ENCODE peak calls at places on chromosomes 13 and 19, in six cellular contexts. S is breast epithelium, O is skeletal muscle cell, X is pancreas, J is heart left ventricle, C is AG09309. Y is an unnamed sample.

GRCh38 chr13:33379597-33379996 is 94.0 kb upstream of the STARD13 start:
- DNase-seq in S (no peak), O (no peak), X (peak; percentile 58), J (no peak), C (no peak), Y (no peak)

GRCh38 chr13:21324793-21325192 is 134.3 kb downstream of the ZDHHC20 start:
- DNase-seq in S (no peak), O (no peak), X (no peak), J (no peak), C (no peak), Y (no peak)

GRCh38 chr13:113654591-113655357 is 3.2 kb downstream of the ATP4B start:
- DNase-seq in S (peak; percentile 39), O (no peak), X (no peak), J (peak; percentile 5), C (no peak), Y (peak; percentile 13)

GRCh38 chr13:46213242-46213641 is 1.5 kb downstream of the LRRC63 start:
- DNase-seq in S (no peak), O (no peak), X (no peak), J (no peak), C (no peak), Y (no peak)

GRCh38 chr19:33156354-33156753 is 24.4 kb downstream of the WDR88 start:
- DNase-seq in S (no peak), O (peak; percentile 45), X (no peak), J (no peak), C (no peak), Y (no peak)

GRCh38 chr19:51501594-51502263 is at the start of gene SIGLEC12:
- DNase-seq in S (no peak), O (no peak), X (no peak), J (peak; percentile 24), C (no peak), Y (peak; percentile 33)

GRCh38 chr13:110615005-110615321 is 382 bp upstream of the NAXD start:
- DNase-seq in S (no peak), O (no peak), X (no peak), J (no peak), C (no peak), Y (no peak)

GRCh38 chr13:25391932-25392331 is 20.2 kb downstream of the ATP8A2 start:
- DNase-seq in S (no peak), O (no peak), X (no peak), J (no peak), C (no peak), Y (no peak)

GRCh38 chr19:5694952-5695648 is 5.0 kb downstream of the RPL36 start:
- DNase-seq in S (no peak), O (no peak), X (no peak), J (no peak), C (no peak), Y (no peak)

GRCh38 chr13:36193151-36193855 is 21.1 kb downstream of the SOHLH2 start:
- DNase-seq in S (no peak), O (no peak), X (no peak), J (no peak), C (peak; percentile 8), Y (no peak)

GRCh38 chr13:110298566-110299321 is 8.2 kb downstream of the COL4A1 start:
- DNase-seq in S (no peak), O (no peak), X (no peak), J (peak; percentile 61), C (no peak), Y (no peak)

GRCh38 chr13:29908917-29909755 is 58.7 kb upstream of the UBL3 start:
- DNase-seq in S (no peak), O (no peak), X (no peak), J (no peak), C (no peak), Y (no peak)

GRCh38 chr19:18942692-18943091 is 1.7 kb upstream of the HOMER3 start:
- DNase-seq in S (no peak), O (no peak), X (no peak), J (no peak), C (no peak), Y (no peak)

GRCh38 chr19:34539396-34539795 is 57.8 kb downstream of the WTIP start:
- DNase-seq in S (no peak), O (no peak), X (no peak), J (no peak), C (no peak), Y (no peak)

GRCh38 chr13:42064966-42065365 is 16.5 kb downstream of the DGKH start:
- DNase-seq in S (no peak), O (no peak), X (no peak), J (no peak), C (no peak), Y (no peak)

GRCh38 chr19:39843919-39844793 is 2.0 kb downstream of the FBL start:
- DNase-seq in S (no peak), O (no peak), X (no peak), J (no peak), C (no peak), Y (no peak)

GRCh38 chr13:110306960-110307696 is at the start of the genes COL4A1 and COL4A2:
- DNase-seq in S (peak; percentile 57), O (no peak), X (peak; percentile 27), J (peak; percentile 87), C (no peak), Y (peak; percentile 87)

GRCh38 chr13:94849254-94849653 is 136.9 kb upstream of the SOX21 start:
- DNase-seq in S (no peak), O (no peak), X (no peak), J (no peak), C (no peak), Y (no peak)

GRCh38 chr19:40416918-40417713 is 3.9 kb upstream of the PRX start:
- DNase-seq in S (no peak), O (no peak), X (no peak), J (peak; percentile 80), C (no peak), Y (peak; percentile 59)

GRCh38 chr13:75258159-75258782 is 223.7 kb downstream of the TBC1D4 start:
- DNase-seq in S (no peak), O (no peak), X (no peak), J (no peak), C (no peak), Y (no peak)

GRCh38 chr13:32267836-32268439 is 47.2 kb downstream of the ZAR1L start:
- DNase-seq in S (no peak), O (no peak), X (peak; percentile 14), J (no peak), C (no peak), Y (no peak)

GRCh38 chr19:6216236-6216995 is 63.4 kb downstream of the MLLT1 start:
- DNase-seq in S (no peak), O (no peak), X (no peak), J (no peak), C (no peak), Y (no peak)

GRCh38 chr13:47126432-47126831 is 229.6 kb upstream of the HTR2A start:
- DNase-seq in S (no peak), O (peak; percentile 30), X (peak; percentile 8), J (no peak), C (no peak), Y (no peak)

GRCh38 chr19:10471909-10472308 is 31.2 kb downstream of the KEAP1 start:
- DNase-seq in S (no peak), O (no peak), X (no peak), J (no peak), C (no peak), Y (no peak)

GRCh38 chr13:35162420-35162819 is 220.3 kb downstream of the NBEA start:
- DNase-seq in S (no peak), O (no peak), X (no peak), J (no peak), C (no peak), Y (no peak)

GRCh38 chr19:6125571-6125989 is 9.9 kb upstream of the ACSBG2 start:
- DNase-seq in S (no peak), O (peak; percentile 36), X (peak; percentile 54), J (peak; percentile 48), C (peak; percentile 45), Y (peak; percentile 47)

GRCh38 chr19:47323872-47324271 is 8.1 kb upstream of the C5AR2 start:
- DNase-seq in S (no peak), O (no peak), X (no peak), J (peak; percentile 27), C (no peak), Y (no peak)

GRCh38 chr19:2055871-2056809 is 5.1 kb upstream of the MKNK2 start:
- DNase-seq in S (no peak), O (no peak), X (no peak), J (peak; percentile 77), C (peak; percentile 49), Y (peak; percentile 71)

GRCh38 chr13:62643007-62643483 is 1227.4 kb upstream of the PCDH20 start:
- DNase-seq in S (no peak), O (peak; percentile 18), X (no peak), J (no peak), C (no peak), Y (no peak)

GRCh38 chr13:36418022-36418805 is 14.1 kb upstream of the CCNA1 start:
- DNase-seq in S (no peak), O (peak; percentile 64), X (no peak), J (no peak), C (no peak), Y (no peak)

GRCh38 chr13:83825676-83826075 is 56.6 kb downstream of the SLITRK1 start:
- DNase-seq in S (no peak), O (no peak), X (no peak), J (no peak), C (no peak), Y (no peak)

GRCh38 chr19:44810555-44811447 is 1.9 kb downstream of the BCAM start:
- DNase-seq in S (no peak), O (no peak), X (no peak), J (no peak), C (no peak), Y (no peak)
- H3K4me3 ChIP-seq in S (peak overlapping the region; percentile 84), O (no peak overlapping the region), X (no peak overlapping the region), J (peak overlapping the region; percentile 63), C (no peak overlapping the region), Y (peak overlapping the region; percentile 86)

GRCh38 chr19:48933382-48933932 is at the start of gene DHDH:
- DNase-seq in S (peak; percentile 74), O (peak; percentile 9), X (peak; percentile 71), J (peak; percentile 52), C (no peak), Y (peak; percentile 67)
- H3K4me3 ChIP-seq in S (peak within 1 kb of the TSS; percentile 67), O (peak within 1 kb of the TSS; percentile 60), X (peak within 1 kb of the TSS; percentile 22), J (peak within 1 kb of the TSS; percentile 47), C (peak within 1 kb of the TSS; percentile 52), Y (peak within 1 kb of the TSS; percentile 65)

GRCh38 chr19:3434630-3435553 is 45.4 kb downstream of the SMIM24 start:
- DNase-seq in S (peak; percentile 97), O (peak; percentile 90), X (peak; percentile 77), J (peak; percentile 97), C (peak; percentile 67), Y (peak; percentile 96)
- H3K4me3 ChIP-seq in S (peak overlapping the region; percentile 69), O (peak overlapping the region; percentile 41), X (peak overlapping the region; percentile 18), J (peak overlapping the region; percentile 49), C (peak overlapping the region; percentile 27), Y (peak overlapping the region; percentile 66)

DNA sequence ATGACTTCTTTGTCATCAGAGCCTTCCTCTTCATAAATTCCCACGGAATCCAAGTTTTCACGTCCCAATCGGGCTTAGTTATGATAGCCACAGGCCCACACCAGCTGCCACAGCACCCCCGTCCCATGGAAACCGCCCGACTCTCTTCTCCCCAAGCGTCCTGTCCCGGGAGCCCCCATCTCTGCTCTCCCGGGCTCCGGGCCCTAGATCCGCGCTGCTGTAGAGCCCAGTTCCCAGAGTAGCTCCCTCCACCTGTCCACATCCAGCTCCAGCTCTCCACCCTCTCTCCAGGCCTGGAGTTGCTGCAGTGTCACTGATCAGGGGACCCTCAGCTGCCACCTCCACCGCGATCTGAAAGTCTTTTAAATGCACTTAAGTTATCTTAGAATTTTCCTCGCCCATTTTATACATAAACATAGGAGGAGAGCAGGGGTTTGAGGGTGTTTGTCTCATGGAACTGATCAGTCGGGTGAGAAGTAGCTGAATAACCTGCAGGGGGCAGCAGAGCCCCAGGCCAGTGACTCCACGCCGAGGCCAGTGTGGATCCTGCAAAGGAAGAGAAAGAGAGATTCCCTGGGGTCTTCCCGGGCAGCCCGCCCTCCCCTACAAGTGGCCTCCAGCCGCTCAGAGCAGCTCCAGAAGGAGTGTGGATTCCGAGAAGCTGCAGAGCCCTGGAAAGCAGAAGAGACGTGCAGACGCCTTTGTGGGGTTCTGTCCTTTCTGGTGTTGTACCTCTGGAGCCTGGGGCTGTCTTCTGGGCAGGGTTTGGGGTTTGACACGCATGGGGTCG is 1.1 kb upstream of the ZNF763 start:
- DNase-seq in S (peak; percentile 79), O (no peak), X (peak; percentile 49), J (peak; percentile 87), C (no peak), Y (peak; percentile 88)
- H3K4me3 ChIP-seq in S (peak overlapping the region; percentile 88), O (no peak overlapping the region), X (no peak overlapping the region), J (peak overlapping the region; percentile 93), C (no peak overlapping the region), Y (peak overlapping the region; percentile 82)